ENCODE peak calls at places on chromosomes 3 and 15, in four cellular contexts. W is activated B cell treated with CpG ODN at 0.5 μM for 24 hours, D is bronchial epithelial cell, X is breast epithelium. Y is an unnamed sample.
A peak's percentile ranks its signal among the peaks of the same experiment; 100 is the strongest.

GRCh38 chr15:74626336-74626735 is 10.7 kb downstream of the CLK3 start:
- DNase-seq in X (no peak), W (no peak), D (no peak), Y (no peak)

GRCh38 chr15:52121006-52121405 is 8.4 kb upstream of the BCL2L10 start:
- DNase-seq in W (no peak), X (no peak), D (no peak), Y (no peak)

GRCh38 chr15:33132722-33133345 is 61.7 kb downstream of the FMN1 start:
- DNase-seq in D (peak; percentile 95), W (no peak), X (no peak), Y (no peak)

GRCh38 chr15:58506064-58506490 is 74.3 kb downstream of the LIPC start:
- DNase-seq in D (peak; percentile 45), W (no peak), X (no peak), Y (no peak)

GRCh38 chr3:114608293-114608692 is 314.5 kb downstream of the TIGIT start:
- DNase-seq in D (peak; percentile 57), W (no peak), X (no peak), Y (no peak)

GRCh38 chr15:60004019-60004845 is at the start of gene FOXB1:
- DNase-seq in D (no peak), W (no peak), X (no peak), Y (no peak)

GRCh38 chr3:52121459-52121795 is 32.8 kb downstream of the POC1A start:
- DNase-seq in X (no peak), D (no peak), W (no peak), Y (no peak)

GRCh38 chr15:85499498-85499897 is 119.1 kb downstream of the AKAP13 start:
- DNase-seq in D (no peak), W (no peak), X (no peak), Y (no peak)

GRCh38 chr3:172170841-172171240 is 131.5 kb downstream of the FNDC3B start:
- DNase-seq in W (no peak), D (no peak), X (no peak), Y (no peak)

GRCh38 chr3:150256336-150256735 is 151.8 kb upstream of the TSC22D2 start:
- DNase-seq in W (no peak), X (no peak), D (no peak), Y (no peak)

GRCh38 chr3:86381247-86381646 is 609.7 kb downstream of the VGLL3 start:
- DNase-seq in W (no peak), X (no peak), D (no peak), Y (no peak)